ENCODE peak calls at places on chromosome 16, in five cellular contexts. One of them, this sample, is unnamed.

GRCh38 chr16:28012031-28012445 is 51.5 kb downstream of the GSG1L start:
- DNase-seq in fibroblast of the aortic adventitia: no peak
- DNase-seq in body of pancreas: no peak
- DNase-seq in progenitor cell of endocrine pancreas: no peak
- DNase-seq in colonic mucosa: no peak
- DNase-seq in this sample: no peak

GRCh38 chr16:84268661-84269060 is 26.0 kb upstream of the WFDC1 start:
- DNase-seq in body of pancreas: no peak
- DNase-seq in fibroblast of the aortic adventitia: no peak
- DNase-seq in progenitor cell of endocrine pancreas: no peak
- DNase-seq in colonic mucosa: no peak
- DNase-seq in this sample: no peak

GRCh38 chr16:53041196-53041977 is 11.3 kb downstream of the CHD9NB start:
- DNase-seq in fibroblast of the aortic adventitia: peak; percentile 86
- DNase-seq in colonic mucosa: no peak
- DNase-seq in body of pancreas: peak; percentile 35
- DNase-seq in progenitor cell of endocrine pancreas: no peak
- DNase-seq in this sample: no peak

GRCh38 chr16:85395207-85395912 is 217.8 kb upstream of the GSE1 start:
- DNase-seq in body of pancreas: peak; percentile 68
- DNase-seq in fibroblast of the aortic adventitia: peak; percentile 98
- DNase-seq in colonic mucosa: peak; percentile 66
- DNase-seq in progenitor cell of endocrine pancreas: no peak
- DNase-seq in this sample: no peak

GRCh38 chr16:84266451-84266850 is 26.6 kb upstream of the KCNG4 start:
- DNase-seq in fibroblast of the aortic adventitia: peak; percentile 36
- DNase-seq in colonic mucosa: peak; percentile 53
- DNase-seq in progenitor cell of endocrine pancreas: no peak
- DNase-seq in body of pancreas: no peak
- DNase-seq in this sample: peak; percentile 93

GRCh38 chr16:30063893-30064745 is 1.4 kb upstream of the ALDOA start:
- DNase-seq in colonic mucosa: peak; percentile 81
- DNase-seq in fibroblast of the aortic adventitia: peak; percentile 56
- DNase-seq in body of pancreas: peak; percentile 83
- DNase-seq in progenitor cell of endocrine pancreas: no peak
- DNase-seq in this sample: peak; percentile 88

GRCh38 chr16:69566437-69567030 is 768 bp downstream of the NFAT5 start:
- DNase-seq in progenitor cell of endocrine pancreas: peak; percentile 19
- DNase-seq in colonic mucosa: peak; percentile 73
- DNase-seq in fibroblast of the aortic adventitia: peak; percentile 67
- DNase-seq in body of pancreas: peak; percentile 48
- DNase-seq in this sample: peak; percentile 83

GRCh38 chr16:82425661-82426060 is 201.1 kb upstream of the CDH13 start:
- DNase-seq in fibroblast of the aortic adventitia: no peak
- DNase-seq in progenitor cell of endocrine pancreas: no peak
- DNase-seq in body of pancreas: no peak
- DNase-seq in colonic mucosa: no peak
- DNase-seq in this sample: no peak

GRCh38 chr16:50747206-50747956 is 5.5 kb downstream of the CYLD start:
- DNase-seq in fibroblast of the aortic adventitia: peak; percentile 35
- DNase-seq in progenitor cell of endocrine pancreas: no peak
- DNase-seq in body of pancreas: no peak
- DNase-seq in colonic mucosa: no peak
- DNase-seq in this sample: peak; percentile 16

GRCh38 chr16:50422926-50423325 is 54.1 kb upstream of the BRD7 start:
- DNase-seq in colonic mucosa: no peak
- DNase-seq in progenitor cell of endocrine pancreas: no peak
- DNase-seq in fibroblast of the aortic adventitia: no peak
- DNase-seq in body of pancreas: no peak
- DNase-seq in this sample: no peak

GRCh38 chr16:77171750-77172635 is 19.0 kb upstream of the MON1B start:
- DNase-seq in body of pancreas: peak; percentile 46
- DNase-seq in colonic mucosa: peak; percentile 34
- DNase-seq in progenitor cell of endocrine pancreas: no peak
- DNase-seq in fibroblast of the aortic adventitia: peak; percentile 76
- DNase-seq in this sample: peak; percentile 41

GRCh38 chr16:77540656-77541055 is 105.8 kb upstream of the ADAMTS18 start:
- DNase-seq in progenitor cell of endocrine pancreas: no peak
- DNase-seq in body of pancreas: no peak
- DNase-seq in colonic mucosa: no peak
- DNase-seq in fibroblast of the aortic adventitia: peak; percentile 37
- DNase-seq in this sample: no peak

GRCh38 chr16:14186007-14186953 is 115.2 kb downstream of the MRTFB start:
- DNase-seq in body of pancreas: no peak
- DNase-seq in progenitor cell of endocrine pancreas: no peak
- DNase-seq in fibroblast of the aortic adventitia: peak; percentile 80
- DNase-seq in colonic mucosa: no peak
- DNase-seq in this sample: peak; percentile 31

GRCh38 chr16:3171181-3171854 is 16.7 kb upstream of the OR1F1 start:
- DNase-seq in colonic mucosa: no peak
- DNase-seq in progenitor cell of endocrine pancreas: no peak
- DNase-seq in fibroblast of the aortic adventitia: no peak
- DNase-seq in body of pancreas: no peak
- DNase-seq in this sample: peak; percentile 91

GRCh38 chr16:22027633-22028032 is 19.7 kb downstream of the MOSMO start:
- DNase-seq in fibroblast of the aortic adventitia: no peak
- DNase-seq in body of pancreas: no peak
- DNase-seq in colonic mucosa: no peak
- DNase-seq in progenitor cell of endocrine pancreas: no peak
- DNase-seq in this sample: no peak

GRCh38 chr16:23424292-23424958 is 28.6 kb downstream of the COG7 start:
- DNase-seq in progenitor cell of endocrine pancreas: no peak
- DNase-seq in colonic mucosa: peak; percentile 82
- DNase-seq in body of pancreas: peak; percentile 36
- DNase-seq in fibroblast of the aortic adventitia: no peak
- DNase-seq in this sample: no peak

GRCh38 chr16:14513389-14514107 is 116.5 kb downstream of the PARN start:
- DNase-seq in progenitor cell of endocrine pancreas: no peak
- DNase-seq in colonic mucosa: no peak
- DNase-seq in body of pancreas: peak; percentile 52
- DNase-seq in fibroblast of the aortic adventitia: no peak
- DNase-seq in this sample: no peak

GRCh38 chr16:67264277-67264676 is 15.1 kb upstream of the PLEKHG4 start:
- DNase-seq in colonic mucosa: no peak
- DNase-seq in body of pancreas: no peak
- DNase-seq in fibroblast of the aortic adventitia: no peak
- DNase-seq in progenitor cell of endocrine pancreas: no peak
- DNase-seq in this sample: no peak

GRCh38 chr16:68509381-68509780 is 29.7 kb upstream of the ZFP90 start:
- DNase-seq in fibroblast of the aortic adventitia: no peak
- DNase-seq in body of pancreas: no peak
- DNase-seq in progenitor cell of endocrine pancreas: no peak
- DNase-seq in colonic mucosa: no peak
- DNase-seq in this sample: no peak

GRCh38 chr16:58337090-58337444 is 42.2 kb upstream of the PRSS54 start:
- DNase-seq in fibroblast of the aortic adventitia: no peak
- DNase-seq in progenitor cell of endocrine pancreas: no peak
- DNase-seq in colonic mucosa: no peak
- DNase-seq in body of pancreas: peak; percentile 20
- DNase-seq in this sample: no peak

GRCh38 chr16:57603110-57604024 is 25.1 kb upstream of the ADGRG1 start:
- DNase-seq in progenitor cell of endocrine pancreas: no peak
- DNase-seq in colonic mucosa: no peak
- DNase-seq in fibroblast of the aortic adventitia: no peak
- DNase-seq in body of pancreas: no peak
- DNase-seq in this sample: no peak

GRCh38 chr16:66446737-66447136 is 19.6 kb downstream of the BEAN1 start:
- DNase-seq in colonic mucosa: no peak
- DNase-seq in body of pancreas: no peak
- DNase-seq in progenitor cell of endocrine pancreas: no peak
- DNase-seq in fibroblast of the aortic adventitia: no peak
- DNase-seq in this sample: no peak

GRCh38 chr16:65967376-65967775 is 399.1 kb upstream of the CDH5 start:
- DNase-seq in colonic mucosa: no peak
- DNase-seq in fibroblast of the aortic adventitia: no peak
- DNase-seq in body of pancreas: no peak
- DNase-seq in progenitor cell of endocrine pancreas: no peak
- DNase-seq in this sample: no peak

GRCh38 chr16:31001507-31002251 is 8.8 kb downstream of the STX1B start:
- DNase-seq in body of pancreas: no peak
- DNase-seq in fibroblast of the aortic adventitia: no peak
- DNase-seq in colonic mucosa: no peak
- DNase-seq in progenitor cell of endocrine pancreas: no peak
- DNase-seq in this sample: peak; percentile 57

GRCh38 chr16:87956771-87957279 is 5.6 kb downstream of the BANP start:
- DNase-seq in fibroblast of the aortic adventitia: peak; percentile 80
- DNase-seq in colonic mucosa: no peak
- DNase-seq in progenitor cell of endocrine pancreas: no peak
- DNase-seq in body of pancreas: no peak
- DNase-seq in this sample: peak; percentile 65